ENCODE peak calls at places on chromosomes 12 and 14, in nine cellular contexts. G, P, E, N, B, Q, V, J and X are unnamed samples.

GRCh38 chr12:49985981-49986380 is 13.2 kb downstream of the AQP6 start:
- DNase-seq in P (no peak), J (no peak), V (no peak), E (no peak), N (no peak), Q (no peak), B (no peak), G (peak; percentile 93), X (peak; percentile 69)

GRCh38 chr12:2138294-2138693 is 85.5 kb downstream of the CACNA1C start:
- DNase-seq in Q (no peak), N (no peak), J (no peak), E (no peak), G (no peak), P (no peak), B (no peak), V (no peak), X (no peak)

GRCh38 chr12:67472551-67472950 is 176.0 kb upstream of the DYRK2 start:
- DNase-seq in N (no peak), B (no peak), E (no peak), Q (no peak), J (no peak), V (no peak), P (peak; percentile 49), G (no peak), X (no peak)

GRCh38 chr14:63155511-63156189 is 48.6 kb upstream of the RHOJ start:
- DNase-seq in Q (no peak), B (no peak), J (no peak), G (no peak), E (no peak), V (no peak), N (no peak), P (no peak), X (no peak)

GRCh38 chr12:24111101-24111500 is 161.6 kb upstream of the SOX5 start:
- DNase-seq in B (no peak), J (no peak), V (no peak), E (no peak), P (no peak), Q (no peak), G (peak; percentile 33), N (no peak), X (no peak)

GRCh38 chr12:67647547-67648305 is 819 bp upstream of the DYRK2 start:
- DNase-seq in J (peak; percentile 66), G (peak; percentile 90), E (no peak), Q (peak; percentile 47), V (peak; percentile 26), N (peak; percentile 65), B (peak; percentile 64), P (peak; percentile 80), X (peak; percentile 68)

GRCh38 chr14:75513911-75514672 is 8.2 kb upstream of the BATF start:
- DNase-seq in N (no peak), V (peak; percentile 41), Q (no peak), P (no peak), J (no peak), G (no peak), E (no peak), B (peak; percentile 73), X (no peak)

GRCh38 chr12:50613463-50613862 is 108.7 kb downstream of the DIP2B start:
- DNase-seq in E (no peak), J (no peak), P (no peak), B (no peak), Q (no peak), G (no peak), N (no peak), V (no peak), X (no peak)

GRCh38 chr12:15632708-15633107 is 156.5 kb downstream of the EPS8 start:
- DNase-seq in P (no peak), E (no peak), B (no peak), V (no peak), J (no peak), N (no peak), Q (no peak), G (peak; percentile 45), X (no peak)

GRCh38 chr12:125015680-125016310 is 22.4 kb downstream of the BRI3BP start:
- DNase-seq in E (no peak), J (no peak), B (no peak), V (no peak), N (no peak), G (no peak), P (no peak), Q (peak; percentile 20), X (no peak)

GRCh38 chr12:103965255-103965589 is 450 bp upstream of the TDG start:
- DNase-seq in V (no peak), B (no peak), Q (no peak), G (no peak), J (no peak), N (no peak), P (no peak), E (no peak), X (no peak)

GRCh38 chr14:101862177-101862576 is 100.7 kb downstream of the PPP2R5C start:
- DNase-seq in B (no peak), P (no peak), Q (no peak), N (no peak), E (no peak), V (no peak), J (no peak), G (peak; percentile 48), X (peak; percentile 19)

GRCh38 chr12:11580125-11580751 is 69.2 kb upstream of the ETV6 start:
- DNase-seq in G (peak; percentile 97), E (no peak), P (no peak), J (no peak), N (no peak), B (peak; percentile 56), Q (no peak), V (no peak), X (peak; percentile 94)

GRCh38 chr14:102180248-102180998 is 40.7 kb downstream of the WDR20 start:
- DNase-seq in V (no peak), P (no peak), G (no peak), E (no peak), J (no peak), N (no peak), B (no peak), Q (no peak), X (no peak)

GRCh38 chr12:80192087-80192486 is 92.8 kb downstream of the OTOGL start:
- DNase-seq in B (no peak), V (no peak), Q (no peak), E (no peak), P (no peak), G (no peak), J (no peak), N (no peak), X (no peak)

GRCh38 chr12:55720071-55720564 is at the start of gene RDH5:
- DNase-seq in B (no peak), Q (no peak), V (no peak), N (no peak), E (no peak), P (no peak), J (no peak), G (peak; percentile 91), X (no peak)

GRCh38 chr14:104307627-104308401 is 169.4 kb downstream of the KIF26A start:
- DNase-seq in V (no peak), P (no peak), J (no peak), B (no peak), N (no peak), G (no peak), E (no peak), Q (no peak), X (no peak)

GRCh38 chr12:112168561-112168971 is 43.2 kb downstream of the TRAFD1 start:
- DNase-seq in G (no peak), V (no peak), B (no peak), P (no peak), E (no peak), N (no peak), Q (no peak), J (no peak), X (no peak)

GRCh38 chr12:132071001-132071810 is 72.9 kb downstream of the DDX51 start:
- DNase-seq in N (no peak), B (peak; percentile 76), G (no peak), J (no peak), V (no peak), Q (no peak), P (no peak), E (no peak), X (no peak)

GRCh38 chr12:1776139-1776975 is 44.0 kb upstream of the LRTM2 start:
- DNase-seq in V (no peak), Q (no peak), P (no peak), N (no peak), G (peak; percentile 69), E (no peak), B (no peak), J (no peak), X (no peak)

GRCh38 chr12:112333030-112333429 is 49.2 kb downstream of the HECTD4 start:
- DNase-seq in P (no peak), G (no peak), E (no peak), N (no peak), B (no peak), J (no peak), Q (no peak), V (no peak), X (no peak)

GRCh38 chr12:51217968-51218606 is at the start of gene POU6F1:
- DNase-seq in Q (peak; percentile 42), N (peak; percentile 73), J (peak; percentile 75), B (peak; percentile 88), V (peak; percentile 71), G (peak; percentile 69), P (peak; percentile 23), E (peak; percentile 82), X (no peak)

GRCh38 chr12:25107920-25108319 is 87.0 kb downstream of the DNAI7 start:
- DNase-seq in J (no peak), V (no peak), B (peak; percentile 59), G (no peak), E (no peak), N (no peak), P (no peak), Q (no peak), X (no peak)

GRCh38 chr14:50310445-50310844 is 1.6 kb downstream of the L2HGDH start:
- DNase-seq in Q (no peak), G (no peak), E (no peak), N (no peak), V (no peak), P (no peak), J (no peak), B (no peak), X (no peak)

GRCh38 chr12:1339608-1340319 is 254.6 kb downstream of the FBXL14 start:
- DNase-seq in Q (no peak), N (no peak), B (no peak), E (no peak), G (no peak), P (peak; percentile 58), V (no peak), J (no peak), X (no peak)

GRCh38 chr12:109308534-109309440 is at the start of gene FOXN4:
- DNase-seq in G (no peak), N (no peak), E (no peak), J (peak; percentile 44), P (no peak), Q (no peak), B (no peak), V (no peak), X (no peak)

GRCh38 chr14:39860837-39861236 is 428.6 kb upstream of the FBXO33 start:
- DNase-seq in E (no peak), B (no peak), Q (no peak), N (no peak), V (no peak), J (no peak), P (no peak), G (no peak), X (no peak)

GRCh38 chr14:102573591-102574046 is 18.8 kb upstream of the RCOR1 start:
- DNase-seq in J (no peak), E (no peak), V (no peak), P (no peak), N (no peak), Q (no peak), B (no peak), G (no peak), X (no peak)

GRCh38 chr14:69046468-69046867 is 67.4 kb upstream of the ACTN1 start:
- DNase-seq in N (no peak), G (no peak), E (no peak), J (no peak), B (no peak), V (no peak), Q (no peak), P (no peak), X (no peak)

GRCh38 chr12:53670966-53671365 is 4.9 kb downstream of the ATP5MC2 start:
- DNase-seq in N (no peak), E (no peak), J (no peak), Q (no peak), G (no peak), P (no peak), B (no peak), V (no peak), X (no peak)

GRCh38 chr12:112906712-112907414 is at the start of gene OAS1:
- DNase-seq in J (no peak), E (peak; percentile 55), P (no peak), G (peak; percentile 80), V (no peak), Q (no peak), N (peak; percentile 38), B (peak; percentile 48), X (peak; percentile 50)